ENCODE peak calls at places on chromosomes 3 and 15, in five cellular contexts. Y, R, A, S and E are unnamed samples. For H3K4me1 and H3K9me3, the result is how much of the 10 kb centered on the place peaks cover.

GRCh38 chr15:77031376-77032050 is 36.6 kb downstream of the PSTPIP1 start:
- DNase-seq in Y (no peak), R (no peak), A (peak), S (no peak), E (no peak)

GRCh38 chr3:158050461-158050860 is 55.8 kb downstream of the SHOX2 start:
- DNase-seq in Y (no peak), R (no peak), A (no peak), S (no peak), E (no peak)

GRCh38 chr15:57640935-57641682 is 49.4 kb downstream of the MYZAP start:
- DNase-seq in Y (peak), R (no peak), A (no peak), S (peak), E (no peak)

GRCh38 chr15:57334257-57334656 is 42.0 kb upstream of the CGNL1 start:
- DNase-seq in Y (no peak), R (no peak), A (no peak), S (no peak), E (no peak)

GRCh38 chr3:53493618-53493996 is 804 bp upstream of the CACNA1D start:
- DNase-seq in Y (no peak), R (no peak), A (no peak), S (no peak), E (no peak)

GRCh38 chr3:86737517-86737916 is 253.4 kb downstream of the VGLL3 start:
- DNase-seq in Y (no peak), R (no peak), A (no peak), S (no peak), E (no peak)

GRCh38 chr3:76044601-76045600 is 259.6 kb upstream of the ZNF717 start:
- DNase-seq in Y (peak), R (no peak), A (no peak), S (peak), E (no peak)

GRCh38 chr3:175956964-175957363 is 1097.8 kb downstream of the NAALADL2 start:
- DNase-seq in Y (no peak), R (no peak), A (no peak), S (no peak), E (no peak)

GRCh38 chr3:185766645-185767323 is 58.1 kb downstream of the IGF2BP2 start:
- DNase-seq in Y (no peak), R (no peak), A (no peak), S (no peak), E (no peak)

GRCh38 chr3:52053307-52054304 is 2.8 kb downstream of the DUSP7 start:
- DNase-seq in Y (no peak), R (peak), A (no peak), S (no peak), E (peak)

GRCh38 chr15:53404930-53405493 is 354.5 kb downstream of the WDR72 start:
- DNase-seq in Y (no peak), R (no peak), A (no peak), S (no peak), E (no peak)

GRCh38 chr15:67560320-67560719 is 17.8 kb downstream of the MAP2K5 start:
- DNase-seq in Y (no peak), R (no peak), A (no peak), S (no peak), E (no peak)

GRCh38 chr3:61929631-61930030 is 368.3 kb downstream of the PTPRG start:
- DNase-seq in Y (no peak), R (no peak), A (no peak), S (no peak), E (no peak)

GRCh38 chr3:126508539-126508938 is 9.0 kb downstream of the UROC1 start:
- DNase-seq in Y (no peak), R (no peak), A (peak), S (no peak), E (no peak)

GRCh38 chr3:165817160-165817709 is 20.0 kb downstream of the BCHE start:
- DNase-seq in Y (no peak), R (no peak), A (no peak), S (no peak), E (no peak)

GRCh38 chr15:37035349-37035748 is 65.0 kb downstream of the MEIS2 start:
- DNase-seq in Y (no peak), R (no peak), A (no peak), S (no peak), E (no peak)

GRCh38 chr3:158434412-158435038 is 136.5 kb upstream of the MLF1 start:
- DNase-seq in Y (peak), R (no peak), A (peak), S (peak), E (no peak)

DNA sequence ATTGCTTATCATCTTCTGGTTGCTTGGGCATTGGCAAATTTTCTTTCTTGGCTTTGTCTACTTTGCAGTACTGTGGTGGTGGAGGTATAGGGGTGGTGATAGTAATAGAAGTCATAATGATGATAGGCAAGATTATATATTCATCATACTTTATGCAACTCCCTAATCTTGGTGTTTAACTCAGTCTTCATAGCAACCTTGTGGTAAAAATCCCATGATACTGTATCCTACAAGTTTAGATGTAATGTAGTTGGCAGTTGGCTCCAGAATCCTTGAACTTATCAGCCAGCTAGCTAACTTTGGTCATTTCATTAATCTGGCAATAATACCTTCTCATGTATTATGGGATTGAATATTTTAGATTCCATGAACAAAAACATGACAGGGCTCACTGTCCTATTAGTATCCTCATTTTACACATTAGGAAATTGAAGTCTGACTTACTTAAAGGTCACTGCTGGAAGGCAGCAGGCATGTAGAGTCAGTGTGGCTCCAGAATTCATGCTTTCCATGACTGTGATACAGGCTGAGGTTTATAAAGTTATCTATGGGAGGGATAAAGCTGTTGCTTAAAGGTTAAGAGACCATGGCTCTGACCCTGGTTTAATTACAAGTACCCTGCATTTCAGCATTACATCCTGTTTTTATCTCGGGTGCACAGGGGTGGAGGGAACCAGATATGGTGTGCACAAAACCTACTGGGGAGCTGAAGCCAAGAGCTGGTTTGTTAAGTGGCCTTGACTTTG is 33.3 kb downstream of the RBMS3 start:
- DNase-seq in Y (no peak), R (no peak), A (no peak), S (no peak), E (no peak)
- H3K4me1 ChIP-seq in Y (under half), R (under half), A (half or more), S (half or more), E (under half)

GRCh38 chr3:189845069-189845468 is 213.9 kb downstream of the TP63 start:
- DNase-seq in Y (no peak), R (no peak), A (no peak), S (no peak), E (no peak)

GRCh38 chr3:189853906-189854305 is 222.7 kb downstream of the TP63 start:
- DNase-seq in Y (no peak), R (no peak), A (no peak), S (no peak), E (no peak)

GRCh38 chr3:189851682-189852081 is 220.5 kb downstream of the TP63 start:
- DNase-seq in Y (no peak), R (no peak), A (no peak), S (no peak), E (no peak)

GRCh38 chr3:189849262-189849661 is 218.1 kb downstream of the TP63 start:
- DNase-seq in Y (no peak), R (no peak), A (no peak), S (no peak), E (no peak)

GRCh38 chr3:189848636-189849035 is 217.4 kb downstream of the TP63 start:
- DNase-seq in Y (no peak), R (no peak), A (no peak), S (no peak), E (no peak)
- H3K9me3 ChIP-seq in Y (under half), R (under half), A (under half), S (under half), E (under half)

GRCh38 chr3:46537789-46538188 is 28.3 kb downstream of the LRRC2 start:
- DNase-seq in Y (no peak), R (no peak), A (no peak), S (no peak), E (no peak)
- H3K4me1 ChIP-seq in Y (under half), R (under half), A (under half), S (under half), E (under half)

GRCh38 chr15:25180606-25181289 is 226.0 kb downstream of the SNRPN start:
- DNase-seq in Y (no peak), R (no peak), A (peak), S (no peak), E (no peak)

GRCh38 chr15:25176991-25177954 is 222.5 kb downstream of the SNRPN start:
- DNase-seq in Y (no peak), R (no peak), A (peak), S (peak), E (peak)

GRCh38 chr15:25177955-25178801 is 223.4 kb downstream of the SNRPN start:
- DNase-seq in Y (no peak), R (no peak), A (peak), S (peak), E (peak)

GRCh38 chr15:25179673-25180511 is 225.1 kb downstream of the SNRPN start:
- DNase-seq in Y (no peak), R (no peak), A (peak), S (no peak), E (no peak)

DNA sequence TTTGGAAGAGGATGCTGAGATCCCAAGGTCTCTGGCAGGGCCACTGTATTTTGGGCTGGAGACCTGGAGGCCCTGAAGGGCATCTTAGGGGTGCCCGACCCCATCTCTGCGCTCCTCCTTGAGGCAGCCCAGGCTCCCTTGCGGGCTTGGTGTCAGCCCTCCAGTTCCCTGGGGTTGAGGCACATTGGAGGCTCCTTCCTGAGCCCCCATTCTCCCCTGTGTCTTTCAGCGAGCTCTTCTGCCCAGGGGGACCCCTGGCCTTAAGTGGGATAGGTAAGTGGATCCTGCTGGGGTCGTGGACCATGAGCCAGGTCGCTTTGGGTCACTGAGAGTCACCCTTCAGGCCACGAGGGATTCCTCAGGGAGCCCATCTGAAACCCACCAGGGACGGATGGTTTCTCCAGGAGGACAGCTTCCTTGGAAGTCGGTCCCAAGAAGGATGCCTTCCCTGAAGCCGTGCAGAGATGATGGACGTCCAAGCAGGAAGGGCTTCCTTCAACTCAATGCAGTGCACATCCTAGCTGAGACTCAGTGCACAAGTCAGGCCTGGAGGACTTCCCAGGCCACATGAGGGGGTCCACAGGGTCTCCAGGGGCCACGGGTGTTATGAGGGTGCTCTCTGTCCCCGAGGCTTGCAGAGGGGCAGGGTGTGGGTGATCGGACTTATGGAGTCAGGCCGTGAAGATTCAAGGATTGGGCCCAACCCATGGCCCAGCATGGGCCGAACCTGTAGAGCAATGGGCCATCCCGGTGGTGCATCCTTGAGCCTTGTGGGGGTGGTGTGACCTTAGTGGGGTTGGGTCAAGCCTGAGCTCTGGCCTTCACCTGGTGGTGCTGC is 224.3 kb downstream of the SNRPN start:
- DNase-seq in Y (no peak), R (no peak), A (no peak), S (no peak), E (peak)
- H3K9me3 ChIP-seq in Y (half or more), R (under half), A (under half), S (under half), E (under half)

DNA sequence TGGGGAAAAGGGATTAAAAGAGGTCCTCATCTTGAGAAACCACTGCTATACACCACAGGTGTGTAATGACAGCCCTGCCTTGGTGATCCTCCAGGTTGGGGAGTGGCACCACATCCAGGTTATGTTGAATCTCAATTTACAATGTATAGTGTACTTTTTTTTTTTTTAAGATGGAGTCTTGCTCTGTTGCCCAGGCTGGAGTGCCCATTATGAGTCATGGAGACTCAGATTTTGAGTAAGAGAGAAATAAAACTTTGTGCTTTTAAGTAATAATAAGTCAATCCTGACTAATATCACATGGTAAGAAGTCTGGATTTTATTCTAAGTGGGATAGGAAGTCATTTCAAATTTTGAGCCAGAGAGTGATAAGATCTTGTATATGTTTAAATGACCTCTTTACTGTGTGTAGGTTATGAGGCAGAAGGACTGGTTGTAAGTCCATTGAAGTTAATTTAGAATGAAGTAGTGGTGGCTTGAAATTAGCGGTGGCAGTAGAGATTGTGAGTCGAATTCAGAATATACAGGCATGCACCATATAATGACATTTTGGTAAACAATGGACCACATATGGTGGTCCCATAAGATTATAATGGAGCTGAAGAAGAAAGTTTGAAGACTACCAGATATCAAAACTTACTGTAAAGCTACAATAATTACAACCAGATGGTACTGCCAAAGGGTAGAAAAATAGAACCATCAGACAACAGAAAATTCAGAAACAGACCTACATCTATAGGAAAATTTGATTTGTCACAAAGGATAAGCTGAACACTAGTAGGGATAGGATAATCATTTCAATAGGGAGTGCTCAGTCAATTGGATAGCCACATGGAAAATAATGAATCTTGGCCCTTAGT is 20.7 kb downstream of the POPDC2 start:
- DNase-seq in Y (no peak), R (no peak), A (no peak), S (no peak), E (no peak)
- H3K4me1 ChIP-seq in Y (under half), R (under half), A (under half), S (under half), E (under half)

GRCh38 chr3:7506606-7507180 is 645.8 kb downstream of the GRM7 start:
- DNase-seq in Y (no peak), R (no peak), A (no peak), S (no peak), E (no peak)
- H3K9me3 ChIP-seq in Y (under half), R (under half), A (under half), S (under half), E (under half)